ENCODE peak calls at places on chromosomes 1 and 21, in ten cellular contexts. G, X, Y, M, Q, E, F, I, T and H are unnamed samples.
A peak's percentile ranks its signal among the peaks of the same experiment; 100 is the strongest.

GRCh38 chr1:160658162-160658955 is 11.5 kb upstream of the SLAMF1 start:
- DNase-seq in F (no peak), Q (no peak), Y (no peak), G (no peak), I (no peak), T (no peak), X (no peak), E (no peak), M (no peak), H (no peak)

GRCh38 chr1:242731446-242731845 is 206.9 kb upstream of the PLD5 start:
- DNase-seq in E (no peak), Y (no peak), M (no peak), I (no peak), X (no peak), Q (no peak), T (no peak), F (no peak), G (no peak), H (no peak)

GRCh38 chr21:42836767-42837301 is 42.5 kb downstream of the WDR4 start:
- DNase-seq in Q (no peak), T (no peak), M (no peak), I (no peak), G (no peak), Y (peak; percentile 65), F (no peak), X (no peak), E (no peak), H (no peak)

GRCh38 chr1:64112281-64112680 is 91.1 kb upstream of the UBE2U start:
- DNase-seq in G (no peak), Y (no peak), T (no peak), I (no peak), F (no peak), E (no peak), X (no peak), M (no peak), Q (no peak), H (no peak)

GRCh38 chr1:243740255-243740999 is 109.6 kb downstream of the AKT3 start:
- DNase-seq in G (no peak), M (no peak), X (no peak), E (no peak), F (no peak), T (no peak), Y (no peak), Q (no peak), I (no peak), H (no peak)

GRCh38 chr1:164719676-164720075 is 160.7 kb downstream of the PBX1 start:
- DNase-seq in M (no peak), G (no peak), T (no peak), Y (no peak), Q (no peak), F (no peak), E (no peak), I (no peak), X (no peak), H (no peak)

GRCh38 chr1:7187121-7187510 is 401.9 kb downstream of the CAMTA1 start:
- DNase-seq in X (no peak), I (no peak), F (no peak), G (no peak), T (no peak), M (no peak), Y (no peak), E (no peak), Q (no peak), H (no peak)

GRCh38 chr1:6113116-6113515 is 67.0 kb downstream of the CHD5 start:
- DNase-seq in T (no peak), X (no peak), F (no peak), Y (peak; percentile 52), G (no peak), M (no peak), Q (no peak), I (no peak), E (no peak), H (no peak)

GRCh38 chr1:23743287-23744052 is at the start of gene ELOA:
- DNase-seq in M (peak; percentile 67), T (peak; percentile 64), G (peak; percentile 55), X (no peak), Y (peak; percentile 93), Q (peak; percentile 87), E (peak; percentile 96), F (no peak), I (peak; percentile 52), H (peak; percentile 58)

GRCh38 chr21:21101911-21102310 is 103.7 kb downstream of the NCAM2 start:
- DNase-seq in X (no peak), T (no peak), Y (no peak), M (no peak), I (no peak), Q (no peak), G (peak; percentile 49), E (no peak), F (no peak), H (peak; percentile 22)
- TF ChIP-seq CTCF in X (no peak), T (no peak), Y (no peak), M (no peak), I (no peak), Q (no peak), G (peak; percentile 71), E (no peak), F (no peak), H (peak; percentile 57)

GRCh38 chr1:227942716-227943261 is 4.9 kb downstream of the WNT9A start:
- DNase-seq in T (peak; percentile 40), E (no peak), G (no peak), Y (peak; percentile 67), F (no peak), I (no peak), M (no peak), X (no peak), Q (no peak), H (no peak)

GRCh38 chr1:227943354-227943753 is 4.4 kb downstream of the WNT9A start:
- DNase-seq in M (no peak), E (no peak), I (no peak), Y (peak; percentile 25), Q (no peak), X (no peak), F (no peak), T (no peak), G (no peak), H (no peak)

GRCh38 chr1:227940791-227941241 is 6.9 kb downstream of the WNT9A start:
- DNase-seq in F (no peak), X (no peak), Y (peak; percentile 68), E (no peak), I (no peak), G (no peak), M (no peak), Q (peak; percentile 4), T (peak; percentile 45), H (no peak)

GRCh38 chr1:227941509-227942020 is 6.2 kb downstream of the WNT9A start:
- DNase-seq in M (no peak), E (no peak), Q (peak; percentile 13), I (no peak), T (peak; percentile 46), Y (peak; percentile 51), G (no peak), F (no peak), X (no peak), H (no peak)

DNA sequence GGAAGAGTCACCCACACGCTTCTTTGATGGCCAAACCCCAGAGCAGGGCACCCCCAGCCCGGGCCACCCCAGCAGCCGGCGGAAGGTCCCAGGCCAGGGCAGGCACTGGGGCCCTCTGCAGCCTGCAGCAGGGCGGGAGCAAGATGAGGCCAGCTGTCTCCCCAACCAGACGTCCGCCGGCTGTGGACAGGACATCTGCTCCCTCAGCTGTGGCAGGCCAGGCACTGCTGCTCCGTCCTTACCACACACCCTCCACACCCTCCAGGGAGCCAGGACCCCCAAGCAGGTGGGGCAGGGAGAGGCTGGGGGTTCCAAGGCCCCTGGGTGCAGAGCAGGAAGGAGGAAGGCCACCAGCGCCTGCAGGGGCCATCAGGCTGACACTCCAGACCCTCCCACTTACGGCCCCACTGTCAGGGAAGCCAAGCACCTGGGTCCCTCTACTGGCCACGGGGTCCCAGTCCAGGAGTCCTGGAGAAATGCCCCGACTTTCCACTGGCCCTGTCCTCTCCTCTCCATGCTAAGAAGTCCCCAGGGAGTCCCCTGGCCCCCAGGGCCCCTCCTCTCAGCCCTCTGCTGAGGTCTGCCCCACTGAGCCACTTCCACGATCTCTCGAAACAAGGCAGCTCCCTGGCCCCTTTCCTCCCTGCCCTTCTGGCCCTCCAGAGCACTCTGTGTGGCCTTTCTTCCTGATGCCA is 5.6 kb downstream of the WNT9A start:
- DNase-seq in Y (peak; percentile 63), Q (no peak), M (no peak), F (no peak), T (peak; percentile 43), E (no peak), I (no peak), G (no peak), X (no peak), H (no peak)
- TF ChIP-seq CTCF in Y (no peak), Q (no peak), M (no peak), F (no peak), T (no peak), E (no peak), I (no peak), G (no peak), X (no peak), H (peak; percentile 26)

GRCh38 chr1:54574158-54574778 is 26.2 kb downstream of the ACOT11 start:
- DNase-seq in E (no peak), M (no peak), G (no peak), Y (peak; percentile 46), Q (no peak), I (no peak), F (no peak), T (no peak), X (no peak), H (no peak)
- TF ChIP-seq CTCF in E (no peak), M (no peak), G (no peak), Y (no peak), Q (no peak), I (no peak), F (no peak), T (no peak), X (no peak), H (no peak)

GRCh38 chr1:14826172-14826636 is 227.7 kb downstream of the KAZN start:
- DNase-seq in E (no peak), M (no peak), Q (no peak), X (no peak), I (peak; percentile 84), Y (no peak), G (peak; percentile 72), F (no peak), T (no peak), H (no peak)
- TF ChIP-seq CTCF in E (no peak), M (no peak), Q (no peak), X (no peak), I (no peak), Y (no peak), G (no peak), F (no peak), T (no peak), H (no peak)

GRCh38 chr1:106975944-106976343 is 80.5 kb upstream of the PRMT6 start:
- DNase-seq in M (no peak), G (no peak), Y (no peak), E (no peak), T (no peak), X (no peak), Q (no peak), I (no peak), F (no peak), H (no peak)

GRCh38 chr1:106978477-106979322 is 77.8 kb upstream of the PRMT6 start:
- DNase-seq in G (no peak), I (no peak), F (no peak), X (no peak), Q (no peak), M (no peak), T (no peak), Y (no peak), E (no peak), H (no peak)
- TF ChIP-seq CTCF in G (no peak), I (no peak), F (no peak), X (no peak), Q (no peak), M (no peak), T (no peak), Y (no peak), E (no peak), H (no peak)